ENCODE peak calls at places on chromosome 16, in four cellular contexts. N is endothelial cell, P is fibroblast of pulmonary artery, X is ACHN. G is an unnamed sample.

GRCh38 chr16:17724242-17724898 is 253.6 kb upstream of the XYLT1 start:
- DNase-seq in N (no peak), P (peak), X (no peak), G (no peak)

GRCh38 chr16:87855852-87856715 is 13.2 kb downstream of the SLC7A5 start:
- DNase-seq in N (no peak), P (peak), X (no peak), G (no peak)

GRCh38 chr16:58814348-58814801 is 80.3 kb upstream of the GOT2 start:
- DNase-seq in N (peak), P (peak), X (peak), G (peak)

GRCh38 chr16:73040735-73041402 is 7.1 kb downstream of the ZFHX3 start:
- DNase-seq in N (no peak), P (no peak), X (no peak), G (no peak)

GRCh38 chr16:66121466-66121865 is 245.0 kb upstream of the CDH5 start:
- DNase-seq in N (no peak), P (no peak), X (no peak), G (no peak)

GRCh38 chr16:53129281-53130192 is 74.7 kb downstream of the CHD9 start:
- DNase-seq in N (no peak), P (peak), X (peak), G (no peak)

GRCh38 chr16:85947511-85948509 is 48.8 kb downstream of the IRF8 start:
- DNase-seq in N (no peak), P (no peak), X (no peak), G (no peak)

GRCh38 chr16:14344292-14344691 is 273.2 kb downstream of the MRTFB start:
- DNase-seq in N (no peak), P (no peak), X (no peak), G (no peak)

GRCh38 chr16:426115-426905 is 861 bp downstream of the RAB11FIP3 start:
- DNase-seq in N (peak), P (no peak), X (peak), G (peak)

GRCh38 chr16:51707666-51708065 is 556.6 kb upstream of the SALL1 start:
- DNase-seq in N (no peak), P (no peak), X (no peak), G (no peak)

GRCh38 chr16:70760221-70760620 is 40.7 kb downstream of the VAC14 start:
- DNase-seq in N (no peak), P (no peak), X (no peak), G (no peak)

GRCh38 chr16:70151391-70151790 is 22.2 kb upstream of the CLEC18C start:
- DNase-seq in N (no peak), P (no peak), X (no peak), G (no peak)

GRCh38 chr16:86294535-86294934 is 215.8 kb upstream of the FOXF1 start:
- DNase-seq in N (no peak), P (no peak), X (no peak), G (no peak)

GRCh38 chr16:28925386-28926228 is 569 bp upstream of the RABEP2 start:
- DNase-seq in N (no peak), P (peak), X (peak), G (peak)

GRCh38 chr16:4093495-4094137 is 22.6 kb downstream of the ADCY9 start:
- DNase-seq in N (no peak), P (peak), X (no peak), G (no peak)

GRCh38 chr16:50025544-50025931 is 513 bp downstream of the CNEP1R1 start:
- DNase-seq in N (peak), P (no peak), X (peak), G (no peak)

GRCh38 chr16:55257971-55258613 is 65.9 kb upstream of the IRX6 start:
- DNase-seq in N (peak), P (peak), X (peak), G (no peak)

GRCh38 chr16:66620419-66620775 is 15.9 kb downstream of the CMTM3 start:
- DNase-seq in N (no peak), P (no peak), X (no peak), G (no peak)

G was measured in ovary.